ENCODE peak calls at places on chromosomes 6 and 20, in seven cellular contexts. Q is fibroblast of lung, C is neural progenitor cell, N is GM12878, L is ovary, D is PC-9, P is tibial nerve. I is an unnamed sample.

GRCh38 chr6:83838727-83839126 is 14.4 kb upstream of the RIPPLY2 start:
- DNase-seq in C (no peak), Q (no peak), D (no peak), P (no peak), N (no peak), L (no peak), I (peak; percentile 27)

GRCh38 chr6:135182120-135182992 is 1.2 kb downstream of the MYB start:
- DNase-seq in L (no peak), Q (peak; percentile 6), N (no peak), C (peak; percentile 55), D (peak; percentile 16), P (no peak), I (no peak)

GRCh38 chr6:159720708-159721107 is 6.6 kb upstream of the WTAP start:
- DNase-seq in P (peak; percentile 32), N (no peak), D (peak; percentile 13), Q (peak; percentile 33), C (peak; percentile 41), L (no peak), I (peak; percentile 59)

GRCh38 chr6:141610741-141611140 is 522.0 kb upstream of the GJE1 start:
- DNase-seq in N (no peak), C (peak; percentile 13), Q (peak; percentile 12), L (no peak), D (peak; percentile 1), P (no peak), I (peak; percentile 4)

GRCh38 chr6:74369556-74369993 is 673.6 kb downstream of the CD109 start:
- DNase-seq in Q (peak; percentile 89), D (no peak), C (no peak), L (no peak), N (no peak), P (no peak), I (no peak)

GRCh38 chr6:111770263-111771083 is 102.8 kb downstream of the FYN start:
- DNase-seq in P (no peak), C (no peak), N (no peak), D (no peak), L (no peak), Q (no peak), I (no peak)

GRCh38 chr6:113073611-113074191 is 726.6 kb downstream of the RFPL4B start:
- DNase-seq in L (no peak), D (no peak), C (no peak), N (no peak), P (no peak), Q (peak; percentile 67), I (peak; percentile 8)

GRCh38 chr6:159169557-159170332 is 545 bp downstream of the FNDC1 start:
- DNase-seq in Q (peak; percentile 21), L (peak; percentile 32), C (peak; percentile 75), P (no peak), D (no peak), N (no peak), I (no peak)

GRCh38 chr6:163983601-163984445 is 569.3 kb downstream of the QKI start:
- DNase-seq in D (no peak), L (no peak), Q (no peak), N (peak; percentile 5), P (no peak), C (peak; percentile 47), I (no peak)

GRCh38 chr20:21739161-21739560 is 33.7 kb downstream of the PAX1 start:
- DNase-seq in N (no peak), D (no peak), P (no peak), Q (no peak), L (no peak), C (no peak), I (no peak)

GRCh38 chr20:8431538-8432434 is 299.7 kb downstream of the PLCB1 start:
- DNase-seq in D (no peak), P (peak; percentile 18), L (peak; percentile 68), N (no peak), C (peak; percentile 9), Q (no peak), I (no peak)

GRCh38 chr20:25022680-25023079 is 30.1 kb upstream of the APMAP start:
- DNase-seq in D (peak; percentile 90), L (no peak), C (no peak), N (no peak), Q (no peak), P (no peak), I (peak; percentile 89)

GRCh38 chr6:100460650-100461204 is 4.0 kb downstream of the SIM1 start:
- DNase-seq in D (no peak), P (no peak), N (no peak), L (no peak), C (peak; percentile 71), Q (no peak), I (no peak)

GRCh38 chr6:15945593-15946159 is 183.2 kb upstream of the MYLIP start:
- DNase-seq in D (no peak), Q (peak; percentile 47), N (no peak), P (no peak), C (no peak), L (no peak), I (peak; percentile 74)

GRCh38 chr6:63477422-63478040 is 94.7 kb upstream of the LOC128125822 start:
- DNase-seq in L (no peak), N (no peak), P (no peak), D (no peak), Q (no peak), C (no peak), I (no peak)

GRCh38 chr6:63476302-63476701 is 96.0 kb upstream of the LOC128125822 start:
- DNase-seq in N (no peak), L (no peak), D (no peak), P (no peak), Q (no peak), C (peak; percentile 35), I (no peak)

GRCh38 chr6:63475707-63476106 is 96.6 kb upstream of the LOC128125822 start:
- DNase-seq in Q (no peak), D (no peak), L (no peak), P (no peak), C (no peak), N (no peak), I (no peak)

GRCh38 chr6:63478751-63479150 is 93.5 kb upstream of the LOC128125822 start:
- DNase-seq in C (no peak), D (no peak), N (no peak), L (no peak), Q (no peak), P (no peak), I (no peak)
- TF ChIP-seq CTCF in C (no peak), D (no peak), N (no peak), L (no peak), Q (no peak), P (no peak), I (no peak)

GRCh38 chr6:131754088-131754487 is 43.3 kb upstream of the CTAGE9 start:
- DNase-seq in N (no peak), Q (peak; percentile 50), C (no peak), D (no peak), P (no peak), L (no peak), I (no peak)
- H3K27ac ChIP-seq in N (no peak overlapping the region), Q (peak overlapping the region; percentile 73), C (no peak overlapping the region), D (no peak overlapping the region), P (no peak overlapping the region), L (no peak overlapping the region), I (no peak overlapping the region)

GRCh38 chr6:161152904-161153662 is 120.8 kb downstream of the AGPAT4 start:
- DNase-seq in N (no peak), Q (peak; percentile 22), D (no peak), L (no peak), P (no peak), C (no peak), I (peak; percentile 26)
- TF ChIP-seq CTCF in N (no peak), Q (peak; percentile 46), D (no peak), L (peak; percentile 17), P (peak; percentile 8), C (peak; percentile 33), I (no peak)

DNA sequence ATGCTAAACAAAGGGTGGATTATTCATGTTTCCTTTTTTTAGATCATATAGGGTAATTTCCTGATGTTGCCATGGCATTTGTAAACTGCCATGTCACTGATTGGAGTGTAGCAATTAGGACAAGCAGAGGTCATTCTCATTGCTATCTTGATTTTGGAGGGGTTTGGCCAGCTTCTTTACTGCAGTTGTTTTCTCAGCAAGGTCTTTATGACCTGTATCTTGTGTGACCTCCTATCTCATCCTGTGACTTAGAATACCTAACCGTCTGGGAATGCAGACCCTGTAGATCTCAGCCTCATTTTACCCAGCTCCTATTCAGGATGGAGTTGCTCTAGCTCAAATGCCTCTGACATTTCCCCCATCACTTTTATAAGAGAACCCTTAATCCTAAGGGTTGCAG is 53.6 kb downstream of the CDS2 start:
- DNase-seq in D (no peak), C (no peak), P (no peak), Q (no peak), L (no peak), N (no peak), I (no peak)
- H3K27ac ChIP-seq in D (no peak overlapping the region), C (no peak overlapping the region), P (no peak overlapping the region), Q (no peak overlapping the region), L (no peak overlapping the region), N (no peak overlapping the region), I (no peak overlapping the region)

DNA sequence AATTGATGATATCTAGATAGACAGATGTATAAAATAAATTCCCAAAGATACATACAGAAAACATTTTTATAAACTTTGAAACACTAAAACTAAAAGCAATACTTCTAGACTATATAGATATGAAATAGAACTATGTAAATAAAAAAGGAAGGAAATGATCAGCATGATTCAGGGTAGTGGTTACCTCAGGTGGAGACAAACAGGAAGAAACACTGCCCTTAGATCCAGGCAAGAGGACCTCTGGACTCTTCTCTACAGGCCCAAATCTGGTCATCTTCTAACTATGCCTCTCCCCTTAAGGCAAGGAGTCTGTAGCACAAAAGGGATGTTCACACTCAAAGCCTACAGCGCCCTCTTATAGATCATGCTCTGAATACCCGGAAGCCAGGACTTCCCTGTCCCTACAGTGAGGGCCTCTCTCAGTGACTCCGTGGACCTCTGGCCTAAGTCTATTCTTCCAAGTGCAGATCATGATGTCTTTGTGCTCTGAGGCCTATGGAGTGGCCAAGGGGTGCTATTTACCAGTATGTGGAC is 30.4 kb upstream of the HIVEP2 start:
- DNase-seq in N (no peak), C (no peak), D (no peak), P (no peak), Q (no peak), L (no peak), I (no peak)
- TF ChIP-seq CTCF in N (peak; percentile 2), C (no peak), D (no peak), P (no peak), Q (no peak), L (no peak), I (no peak)

GRCh38 chr20:54166987-54167662 is 6.7 kb downstream of the CYP24A1 start:
- DNase-seq in Q (no peak), P (no peak), D (no peak), C (no peak), L (no peak), N (no peak), I (no peak)

GRCh38 chr20:54165014-54165413 is 8.8 kb downstream of the CYP24A1 start:
- DNase-seq in D (no peak), Q (no peak), N (no peak), P (no peak), L (no peak), C (no peak), I (no peak)

GRCh38 chr20:54167909-54168872 is 5.6 kb downstream of the CYP24A1 start:
- DNase-seq in N (no peak), P (no peak), Q (peak; percentile 8), C (no peak), L (no peak), D (peak; percentile 80), I (peak; percentile 87)

GRCh38 chr20:54163402-54163801 is 10.4 kb downstream of the CYP24A1 start:
- DNase-seq in Q (no peak), L (no peak), C (no peak), D (no peak), N (no peak), P (no peak), I (no peak)

GRCh38 chr20:54165803-54166202 is 8.0 kb downstream of the CYP24A1 start:
- DNase-seq in P (no peak), Q (no peak), D (no peak), L (no peak), N (no peak), C (no peak), I (no peak)
- H3K27ac ChIP-seq in P (no peak overlapping the region), Q (no peak overlapping the region), D (peak overlapping the region; percentile 4), L (no peak overlapping the region), N (no peak overlapping the region), C (no peak overlapping the region), I (no peak overlapping the region)

GRCh38 chr6:153553627-153554026 is 422.5 kb upstream of the RGS17 start:
- DNase-seq in D (no peak), P (no peak), N (no peak), C (peak; percentile 72), Q (peak; percentile 20), L (no peak), I (no peak)
- TF ChIP-seq CTCF in D (peak; percentile 31), P (no peak), N (peak; percentile 23), C (peak; percentile 65), Q (peak; percentile 27), L (no peak), I (no peak)

I was measured in RWPE1.